ENCODE peak calls at places on chromosomes 7 and 10, in eight cellular contexts. W, D, G, Z, F, J, R and N are unnamed samples.
A peak's percentile ranks its signal among the peaks of the same experiment; 100 is the strongest.

GRCh38 chr10:61140765-61141392 is 196.9 kb upstream of the RHOBTB1 start:
- DNase-seq in W (peak; percentile 52), D (peak; percentile 19), G (no peak), Z (no peak), F (peak; percentile 37), J (no peak), R (no peak), N (no peak)

GRCh38 chr7:524800-525199 is 5.2 kb upstream of the PDGFA start:
- DNase-seq in W (no peak), D (no peak), G (no peak), Z (no peak), F (no peak), J (no peak), R (no peak), N (no peak)

GRCh38 chr7:125241548-125241947 is 311.9 kb upstream of the POT1 start:
- DNase-seq in W (no peak), D (no peak), G (no peak), Z (no peak), F (no peak), J (no peak), R (no peak), N (no peak)

GRCh38 chr10:131946321-131946751 is 35.4 kb downstream of the BNIP3 start:
- DNase-seq in W (no peak), D (peak; percentile 39), G (no peak), Z (no peak), F (no peak), J (peak; percentile 43), R (peak; percentile 31), N (no peak)

GRCh38 chr10:71740069-71740468 is 20.5 kb upstream of the C10orf105 start:
- DNase-seq in W (no peak), D (no peak), G (no peak), Z (no peak), F (no peak), J (no peak), R (no peak), N (no peak)

GRCh38 chr7:113207441-113207840 is 89.1 kb upstream of the SMIM30 start:
- DNase-seq in W (no peak), D (no peak), G (no peak), Z (no peak), F (no peak), J (no peak), R (no peak), N (no peak)

GRCh38 chr10:52779541-52780390 is 7.2 kb upstream of the MBL2 start:
- DNase-seq in W (peak; percentile 71), D (peak; percentile 60), G (no peak), Z (peak; percentile 77), F (peak; percentile 67), J (no peak), R (no peak), N (peak; percentile 61)

GRCh38 chr7:114663502-114663901 is 248.9 kb downstream of the FOXP2 start:
- DNase-seq in W (peak; percentile 34), D (no peak), G (no peak), Z (no peak), F (no peak), J (no peak), R (no peak), N (no peak)

GRCh38 chr7:149776305-149776704 is 2.9 kb upstream of the ZNF467 start:
- DNase-seq in W (no peak), D (no peak), G (no peak), Z (peak; percentile 90), F (peak; percentile 68), J (peak; percentile 93), R (peak; percentile 88), N (no peak)

GRCh38 chr7:41979834-41980307 is 257.1 kb downstream of the GLI3 start:
- DNase-seq in W (peak; percentile 57), D (peak; percentile 23), G (no peak), Z (no peak), F (no peak), J (no peak), R (no peak), N (no peak)

GRCh38 chr7:34575006-34575405 is 83.0 kb upstream of the NPSR1 start:
- DNase-seq in W (no peak), D (no peak), G (no peak), Z (no peak), F (no peak), J (no peak), R (no peak), N (no peak)

GRCh38 chr7:94149776-94150545 is 145.8 kb upstream of the BET1 start:
- DNase-seq in W (no peak), D (no peak), G (no peak), Z (no peak), F (no peak), J (no peak), R (no peak), N (no peak)

GRCh38 chr10:28300027-28300426 is 2.8 kb downstream of the MPP7 start:
- DNase-seq in W (no peak), D (no peak), G (no peak), Z (no peak), F (no peak), J (no peak), R (no peak), N (no peak)

GRCh38 chr7:151363182-151363581 is 21.6 kb downstream of the NUB1 start:
- DNase-seq in W (no peak), D (no peak), G (no peak), Z (no peak), F (no peak), J (no peak), R (no peak), N (no peak)

GRCh38 chr7:51123322-51124021 is 193.1 kb downstream of the COBL start:
- DNase-seq in W (peak; percentile 41), D (peak; percentile 76), G (no peak), Z (no peak), F (no peak), J (peak; percentile 85), R (no peak), N (no peak)

GRCh38 chr7:51124321-51124720 is 192.3 kb downstream of the COBL start:
- DNase-seq in W (no peak), D (no peak), G (no peak), Z (no peak), F (no peak), J (no peak), R (no peak), N (no peak)

GRCh38 chr7:51121036-51121780 is 195.4 kb downstream of the COBL start:
- DNase-seq in W (no peak), D (no peak), G (no peak), Z (no peak), F (no peak), J (no peak), R (no peak), N (no peak)

GRCh38 chr7:51118628-51119027 is 198.0 kb downstream of the COBL start:
- DNase-seq in W (no peak), D (no peak), G (no peak), Z (no peak), F (no peak), J (no peak), R (no peak), N (no peak)

GRCh38 chr7:51121945-51122425 is 194.6 kb downstream of the COBL start:
- DNase-seq in W (no peak), D (no peak), G (no peak), Z (no peak), F (no peak), J (no peak), R (no peak), N (no peak)
- TF ChIP-seq POLR2A in W (no peak), D (no peak), G (no peak), Z (no peak), F (no peak), J (no peak), R (no peak), N (no peak)

GRCh38 chr10:3783721-3784432 is 1.1 kb downstream of the KLF6 start:
- DNase-seq in W (peak; percentile 83), D (no peak), G (no peak), Z (peak; percentile 84), F (peak; percentile 61), J (peak; percentile 94), R (no peak), N (no peak)

GRCh38 chr10:3783313-3783689 is 1.7 kb downstream of the KLF6 start:
- DNase-seq in W (peak; percentile 74), D (no peak), G (peak; percentile 70), Z (peak; percentile 80), F (peak; percentile 65), J (no peak), R (peak; percentile 91), N (no peak)

GRCh38 chr10:3785251-3785848 is 341 bp upstream of the KLF6 start:
- DNase-seq in W (peak; percentile 93), D (peak; percentile 99), G (peak; percentile 98), Z (peak; percentile 100), F (peak; percentile 99), J (peak; percentile 100), R (peak; percentile 98), N (peak; percentile 97)

GRCh38 chr10:3785849-3786290 is 861 bp upstream of the KLF6 start:
- DNase-seq in W (no peak), D (no peak), G (no peak), Z (peak; percentile 77), F (no peak), J (no peak), R (no peak), N (no peak)

GRCh38 chr10:3784510-3785250 is at the start of gene KLF6:
- DNase-seq in W (no peak), D (no peak), G (no peak), Z (peak; percentile 82), F (peak; percentile 45), J (no peak), R (peak; percentile 93), N (no peak)
- TF ChIP-seq POLR2A in W (peak; percentile 35), D (peak; percentile 38), G (peak; percentile 61), Z (no peak), F (no peak), J (peak; percentile 82), R (peak; percentile 58), N (peak; percentile 52)

DNA sequence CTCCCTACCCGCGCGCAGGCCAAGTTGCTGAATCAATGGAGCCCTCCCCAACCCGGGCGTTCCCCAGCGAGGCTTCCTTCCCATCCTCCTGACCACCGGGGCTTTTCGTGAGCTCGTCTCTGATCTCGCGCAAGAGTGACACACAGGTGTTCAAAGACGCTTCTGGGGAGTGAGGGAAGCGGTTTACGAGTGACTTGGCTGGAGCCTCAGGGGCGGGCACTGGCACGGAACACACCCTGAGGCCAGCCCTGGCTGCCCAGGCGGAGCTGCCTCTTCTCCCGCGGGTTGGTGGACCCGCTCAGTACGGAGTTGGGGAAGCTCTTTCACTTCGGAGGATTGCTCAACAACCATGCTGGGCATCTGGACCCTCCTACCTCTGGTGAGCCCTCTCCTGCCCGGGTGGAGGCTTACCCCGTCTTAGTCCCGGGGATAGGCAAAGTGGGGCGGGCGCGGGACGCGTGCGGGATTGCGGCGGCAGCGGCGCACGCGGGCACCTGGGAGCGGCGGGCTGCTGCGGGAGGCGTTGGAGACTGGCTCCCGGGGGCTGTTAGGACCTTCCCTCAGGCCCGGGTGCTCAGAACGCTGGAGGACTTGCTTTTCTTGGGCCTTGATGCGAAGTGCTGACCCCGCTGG is at the start of gene FAS:
- DNase-seq in W (peak; percentile 91), D (peak; percentile 69), G (peak; percentile 82), Z (peak; percentile 86), F (peak; percentile 68), J (peak; percentile 95), R (peak; percentile 94), N (no peak)
- TF ChIP-seq POLR2A in W (peak; percentile 55), D (peak; percentile 33), G (peak; percentile 70), Z (no peak), F (no peak), J (no peak), R (no peak), N (peak; percentile 88)

DNA sequence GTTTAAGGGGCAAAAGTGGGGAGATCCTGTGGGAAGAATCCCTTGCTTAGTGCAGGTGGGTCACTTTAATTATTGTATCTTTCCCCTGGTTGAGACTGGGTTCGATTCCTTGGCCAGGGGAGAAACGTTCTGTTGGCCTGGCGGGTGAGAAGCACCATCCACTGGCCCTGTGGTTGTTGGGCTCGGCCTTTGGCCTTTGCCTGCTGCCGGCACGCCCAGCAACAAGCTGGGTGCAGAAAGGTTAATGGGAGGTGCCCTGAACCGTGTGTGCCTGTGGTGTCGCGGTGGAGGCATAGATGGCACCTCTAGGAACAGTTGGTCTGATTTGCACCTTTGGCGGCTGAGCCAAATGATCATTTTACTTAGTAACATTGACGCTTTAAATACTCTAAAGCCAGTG is 363.6 kb upstream of the CNTNAP2 start:
- DNase-seq in W (no peak), D (no peak), G (no peak), Z (no peak), F (no peak), J (no peak), R (no peak), N (no peak)
- TF ChIP-seq POLR2A in W (no peak), D (no peak), G (no peak), Z (no peak), F (no peak), J (no peak), R (no peak), N (no peak)